ENCODE peak calls at places on chromosome 10, in four cellular contexts. L is A549, M is IMR-90, P is K562. X is an unnamed sample.

GRCh38 chr10:69382382-69383117 is 34.2 kb downstream of the TACR2 start:
- DNase-seq in M (peak), L (peak), P (no peak), X (no peak)

GRCh38 chr10:92124524-92125168 is 166.2 kb downstream of the CPEB3 start:
- DNase-seq in L (peak), P (no peak), M (peak), X (no peak)

GRCh38 chr10:71045936-71046335 is 157.6 kb upstream of the PCBD1 start:
- DNase-seq in L (no peak), M (no peak), P (no peak), X (no peak)

GRCh38 chr10:12938271-12938670 is 63.2 kb downstream of the CCDC3 start:
- DNase-seq in P (no peak), L (no peak), M (no peak), X (no peak)

GRCh38 chr10:95308389-95309302 is 17.8 kb upstream of the PDLIM1 start:
- DNase-seq in M (peak), L (peak), P (no peak), X (no peak)

GRCh38 chr10:49011756-49012155 is 72.1 kb upstream of the LRRC18 start:
- DNase-seq in L (no peak), P (no peak), M (no peak), X (no peak)

GRCh38 chr10:70735161-70735560 is 50.0 kb downstream of the TBATA start:
- DNase-seq in M (no peak), P (no peak), L (no peak), X (no peak)

GRCh38 chr10:17473228-17473950 is 19.0 kb upstream of the ST8SIA6 start:
- DNase-seq in L (no peak), P (no peak), M (no peak), X (no peak)

GRCh38 chr10:110461088-110461487 is 36.6 kb upstream of the DUSP5 start:
- DNase-seq in P (no peak), M (no peak), L (no peak), X (no peak)

GRCh38 chr10:122374859-122375721 is 582 bp downstream of the PLEKHA1 start:
- DNase-seq in M (peak), L (peak), P (peak), X (peak)

GRCh38 chr10:119541046-119541445 is 1.5 kb downstream of the RGS10 start:
- DNase-seq in M (peak), L (no peak), P (no peak), X (no peak)

GRCh38 chr10:108904163-108904878 is 1019.0 kb downstream of the XPNPEP1 start:
- DNase-seq in L (no peak), P (no peak), M (no peak), X (no peak)

GRCh38 chr10:79313911-79314439 is 33.3 kb upstream of the PPIF start:
- DNase-seq in P (no peak), L (no peak), M (no peak), X (no peak)

GRCh38 chr10:116226766-116227165 is 46.2 kb downstream of the GFRA1 start:
- DNase-seq in L (no peak), P (no peak), M (no peak), X (no peak)

GRCh38 chr10:101020427-101020826 is 10.5 kb downstream of the PDZD7 start:
- DNase-seq in L (no peak), M (no peak), P (no peak), X (no peak)
- TF ChIP-seq ELK1 in L (no peak), M (no peak), P (no peak), X (no peak)

DNA sequence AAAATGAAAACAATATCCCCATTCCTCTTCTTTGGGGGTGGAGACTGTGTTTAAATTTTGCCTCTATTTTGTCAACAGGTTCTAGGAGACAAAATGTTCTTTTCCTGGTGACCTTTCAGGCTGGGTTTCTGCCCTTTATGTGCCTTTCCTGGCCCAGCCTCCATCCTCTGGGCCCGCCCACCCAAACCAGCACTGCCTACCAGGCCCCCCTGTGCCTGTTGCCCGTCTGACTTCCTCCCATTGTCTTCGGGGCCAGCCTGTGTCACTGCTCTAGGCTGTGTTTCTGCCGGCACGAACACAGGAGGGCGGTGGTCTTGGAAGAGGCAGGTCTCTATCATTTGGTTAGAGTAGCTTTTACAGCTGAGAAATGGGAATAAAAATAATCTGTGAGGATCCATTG is 13.9 kb downstream of the TSPAN14 start:
- DNase-seq in L (no peak), P (peak), M (no peak), X (no peak)
- TF ChIP-seq ELK1 in L (no peak), P (no peak), M (no peak), X (no peak)

GRCh38 chr10:52488606-52489485 is 174.8 kb downstream of the DKK1 start:
- DNase-seq in L (peak), P (peak), M (peak), X (no peak)

GRCh38 chr10:52483587-52483986 is 169.5 kb downstream of the DKK1 start:
- DNase-seq in L (no peak), M (no peak), P (no peak), X (no peak)

GRCh38 chr10:52484426-52485065 is 170.5 kb downstream of the DKK1 start:
- DNase-seq in M (no peak), P (no peak), L (no peak), X (no peak)

GRCh38 chr10:52485486-52485885 is 171.4 kb downstream of the DKK1 start:
- DNase-seq in L (no peak), P (no peak), M (no peak), X (no peak)

DNA sequence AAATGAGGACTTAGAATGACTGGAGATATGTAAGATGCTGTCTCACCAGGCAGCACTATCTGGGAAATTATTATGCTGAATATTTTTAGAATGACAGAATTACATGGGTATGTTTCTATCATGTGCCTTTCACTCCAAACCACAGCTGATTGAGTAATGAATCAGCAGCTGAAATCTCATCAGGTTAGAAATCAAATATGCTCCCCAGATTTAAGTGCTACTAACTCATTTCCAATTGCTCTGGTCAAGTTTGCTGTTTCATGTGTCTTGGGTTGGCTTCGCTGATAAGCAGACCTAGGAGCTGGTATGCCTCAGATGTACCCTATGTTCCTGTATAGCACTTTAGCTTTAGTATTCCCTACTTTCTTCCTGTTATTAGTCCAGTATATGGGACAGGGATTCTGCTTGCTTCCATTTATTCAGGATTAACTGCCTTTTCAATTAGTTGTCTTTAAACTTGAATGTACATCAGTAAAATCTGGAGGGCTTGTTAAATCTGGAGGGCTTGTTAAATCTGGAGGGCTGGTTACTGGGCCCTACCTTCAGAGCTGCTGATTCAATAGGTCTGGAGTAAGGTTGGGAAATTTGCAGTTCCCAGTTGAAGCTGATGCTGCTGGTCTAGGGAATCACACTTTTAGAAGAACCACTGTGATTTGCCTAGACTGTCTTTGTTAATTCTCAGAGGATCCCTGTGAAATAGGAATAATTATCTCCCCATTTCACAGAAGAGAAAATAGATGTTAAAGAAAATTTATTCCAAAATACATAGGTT is 172.9 kb downstream of the DKK1 start:
- DNase-seq in P (no peak), M (peak), L (peak), X (no peak)
- TF ChIP-seq ELK1 in P (no peak), M (no peak), L (no peak), X (no peak)

GRCh38 chr10:15084502-15084922 is 4.1 kb downstream of the ACBD7 start:
- DNase-seq in P (no peak), L (peak), M (peak), X (no peak)
- TF ChIP-seq ELK1 in P (no peak), L (no peak), M (no peak), X (no peak)

GRCh38 chr10:132700168-132701098 is 85.5 kb downstream of the NKX6-2 start:
- DNase-seq in L (no peak), P (no peak), M (peak), X (no peak)
- TF ChIP-seq ELK1 in L (no peak), P (no peak), M (no peak), X (no peak)

GRCh38 chr10:4326647-4327046 is 499.4 kb upstream of the AKR1E2 start:
- DNase-seq in L (no peak), P (no peak), M (no peak), X (no peak)
- TF ChIP-seq ELK1 in L (no peak), P (no peak), M (no peak), X (no peak)

X was measured in GM12878.